ENCODE peak calls at places on chromosome 20, in seven cellular contexts. One of them, this sample, is unnamed.

GRCh38 chr20:44714701-44715494 is at the start of gene CCN5:
- DNase-seq in cerebellar nuclear complex: no peak
- DNase-seq in stimulated activated naive CD4-positive, alpha-beta T cell: no peak
- DNase-seq in GM03348: peak
- DNase-seq in central memory CD4-positive, alpha-beta T cell: no peak
- DNase-seq in T-cell: no peak
- DNase-seq in non-pigmented ciliary epithelial cell: no peak
- DNase-seq in this sample: peak

GRCh38 chr20:32052792-32053362 is 835 bp downstream of the HCK start:
- DNase-seq in central memory CD4-positive, alpha-beta T cell: no peak
- DNase-seq in non-pigmented ciliary epithelial cell: no peak
- DNase-seq in stimulated activated naive CD4-positive, alpha-beta T cell: no peak
- DNase-seq in cerebellar nuclear complex: no peak
- DNase-seq in GM03348: no peak
- DNase-seq in T-cell: no peak
- DNase-seq in this sample: no peak

GRCh38 chr20:31705598-31706597 is 16.8 kb downstream of the BCL2L1 start:
- DNase-seq in T-cell: no peak
- DNase-seq in non-pigmented ciliary epithelial cell: no peak
- DNase-seq in stimulated activated naive CD4-positive, alpha-beta T cell: no peak
- DNase-seq in central memory CD4-positive, alpha-beta T cell: no peak
- DNase-seq in GM03348: no peak
- DNase-seq in cerebellar nuclear complex: no peak
- DNase-seq in this sample: no peak

GRCh38 chr20:22490287-22491187 is 93.8 kb downstream of the FOXA2 start:
- DNase-seq in stimulated activated naive CD4-positive, alpha-beta T cell: no peak
- DNase-seq in cerebellar nuclear complex: no peak
- DNase-seq in non-pigmented ciliary epithelial cell: no peak
- DNase-seq in GM03348: no peak
- DNase-seq in central memory CD4-positive, alpha-beta T cell: no peak
- DNase-seq in T-cell: no peak
- DNase-seq in this sample: no peak

GRCh38 chr20:10665791-10666190 is 8.0 kb downstream of the JAG1 start:
- DNase-seq in central memory CD4-positive, alpha-beta T cell: no peak
- DNase-seq in cerebellar nuclear complex: no peak
- DNase-seq in stimulated activated naive CD4-positive, alpha-beta T cell: no peak
- DNase-seq in non-pigmented ciliary epithelial cell: no peak
- DNase-seq in GM03348: no peak
- DNase-seq in T-cell: no peak
- DNase-seq in this sample: peak

GRCh38 chr20:41222299-41222698 is 85.0 kb downstream of the PLCG1 start:
- DNase-seq in stimulated activated naive CD4-positive, alpha-beta T cell: no peak
- DNase-seq in GM03348: no peak
- DNase-seq in T-cell: no peak
- DNase-seq in non-pigmented ciliary epithelial cell: no peak
- DNase-seq in central memory CD4-positive, alpha-beta T cell: no peak
- DNase-seq in cerebellar nuclear complex: no peak
- DNase-seq in this sample: no peak

GRCh38 chr20:41563087-41563486 is 55.1 kb downstream of the CHD6 start:
- DNase-seq in T-cell: no peak
- DNase-seq in cerebellar nuclear complex: no peak
- DNase-seq in central memory CD4-positive, alpha-beta T cell: no peak
- DNase-seq in non-pigmented ciliary epithelial cell: no peak
- DNase-seq in stimulated activated naive CD4-positive, alpha-beta T cell: no peak
- DNase-seq in GM03348: no peak
- DNase-seq in this sample: no peak

GRCh38 chr20:50844430-50845100 is 49.7 kb downstream of the BCAS4 start:
- DNase-seq in stimulated activated naive CD4-positive, alpha-beta T cell: no peak
- DNase-seq in T-cell: peak
- DNase-seq in non-pigmented ciliary epithelial cell: peak
- DNase-seq in central memory CD4-positive, alpha-beta T cell: no peak
- DNase-seq in GM03348: no peak
- DNase-seq in cerebellar nuclear complex: no peak
- DNase-seq in this sample: peak

GRCh38 chr20:20632644-20633043 is 79.8 kb downstream of the RALGAPA2 start:
- DNase-seq in T-cell: no peak
- DNase-seq in stimulated activated naive CD4-positive, alpha-beta T cell: no peak
- DNase-seq in cerebellar nuclear complex: no peak
- DNase-seq in non-pigmented ciliary epithelial cell: no peak
- DNase-seq in central memory CD4-positive, alpha-beta T cell: no peak
- DNase-seq in GM03348: no peak
- DNase-seq in this sample: no peak